ENCODE peak calls at places on chromosomes 7 and 10, in five cellular contexts. V is astrocyte of the spinal cord, J is neural progenitor cell, Z is epithelial cell of esophagus, R is uterus. M is an unnamed sample.

GRCh38 chr10:50621981-50622496 is 1.7 kb downstream of the SGMS1 start:
- DNase-seq in V (peak), R (peak), Z (peak), J (peak), M (peak)

GRCh38 chr10:119177708-119178370 is 773 bp downstream of the PRDX3 start:
- DNase-seq in V (no peak), J (no peak), Z (peak), R (no peak), M (no peak)

GRCh38 chr7:137923380-137923779 is 76.6 kb upstream of the DGKI start:
- DNase-seq in V (peak), R (no peak), Z (peak), J (no peak), M (peak)

GRCh38 chr10:70007116-70007820 is 45.4 kb upstream of the MACROH2A2 start:
- DNase-seq in Z (no peak), R (no peak), J (no peak), V (no peak), M (no peak)

GRCh38 chr10:73647211-73647874 is 6.1 kb upstream of the MYOZ1 start:
- DNase-seq in Z (peak), J (peak), R (peak), V (peak), M (no peak)

GRCh38 chr10:13708256-13708990 is 121.7 kb downstream of the PRPF18 start:
- DNase-seq in V (peak), J (peak), Z (peak), R (no peak), M (no peak)

GRCh38 chr7:14931511-14932215 is 29.1 kb upstream of the DGKB start:
- DNase-seq in J (no peak), R (no peak), Z (no peak), V (no peak), M (no peak)

GRCh38 chr10:25725917-25726716 is 207.9 kb upstream of the MYO3A start:
- DNase-seq in V (peak), R (no peak), J (peak), Z (peak), M (no peak)

GRCh38 chr10:72030762-72031543 is 57.4 kb downstream of the SPOCK2 start:
- DNase-seq in V (no peak), R (peak), Z (no peak), J (no peak), M (no peak)

GRCh38 chr7:151456782-151457181 is 16.8 kb upstream of the CRYGN start:
- DNase-seq in V (no peak), Z (no peak), J (peak), R (no peak), M (no peak)

GRCh38 chr10:29105516-29106215 is 183.2 kb upstream of the LYZL1 start:
- DNase-seq in J (no peak), Z (no peak), V (peak), R (no peak), M (no peak)

GRCh38 chr7:54680377-54681005 is 78.5 kb downstream of the SEC61G start:
- DNase-seq in Z (no peak), J (no peak), R (no peak), V (no peak), M (no peak)

GRCh38 chr7:137091396-137091795 is 222.9 kb downstream of the CHRM2 start:
- DNase-seq in R (no peak), J (peak), Z (peak), V (peak), M (no peak)

GRCh38 chr7:2929321-2930201 is 85.5 kb upstream of the GNA12 start:
- DNase-seq in R (no peak), J (no peak), V (no peak), Z (no peak), M (no peak)

GRCh38 chr7:141844256-141844655 is 3.0 kb upstream of the PRSS37 start:
- DNase-seq in V (no peak), Z (no peak), R (no peak), J (no peak), M (no peak)

GRCh38 chr7:46133741-46134140 is 212.7 kb upstream of the IGFBP3 start:
- DNase-seq in R (no peak), Z (no peak), V (no peak), J (no peak), M (no peak)

GRCh38 chr10:3122486-3123205 is 49.9 kb downstream of the PITRM1 start:
- DNase-seq in Z (peak), J (no peak), V (no peak), R (no peak), M (no peak)

GRCh38 chr7:80916770-80917681 is 1.8 kb downstream of the SEMA3C start:
- DNase-seq in J (no peak), V (peak), R (no peak), Z (peak), M (no peak)

GRCh38 chr10:30828680-30829079 is 199.1 kb upstream of the LYZL2 start:
- DNase-seq in V (no peak), Z (no peak), J (no peak), R (no peak), M (no peak)

GRCh38 chr7:36115448-36116321 is 37.4 kb upstream of the EEPD1 start:
- DNase-seq in R (peak), J (no peak), Z (peak), V (peak), M (peak)

GRCh38 chr7:16801111-16801542 is 3.7 kb downstream of the AGR2 start:
- DNase-seq in V (peak), Z (peak), R (no peak), J (peak), M (peak)

GRCh38 chr7:127976056-127976455 is 55.2 kb downstream of the LRRC4 start:
- DNase-seq in R (no peak), V (peak), J (peak), Z (peak), M (no peak)

GRCh38 chr10:90227259-90227658 is 525.9 kb downstream of the KIF20B start:
- DNase-seq in V (peak), J (no peak), Z (peak), R (no peak), M (no peak)

GRCh38 chr7:27686315-27686714 is 23.6 kb upstream of the HIBADH start:
- DNase-seq in R (no peak), Z (no peak), J (no peak), V (no peak), M (no peak)

DNA sequence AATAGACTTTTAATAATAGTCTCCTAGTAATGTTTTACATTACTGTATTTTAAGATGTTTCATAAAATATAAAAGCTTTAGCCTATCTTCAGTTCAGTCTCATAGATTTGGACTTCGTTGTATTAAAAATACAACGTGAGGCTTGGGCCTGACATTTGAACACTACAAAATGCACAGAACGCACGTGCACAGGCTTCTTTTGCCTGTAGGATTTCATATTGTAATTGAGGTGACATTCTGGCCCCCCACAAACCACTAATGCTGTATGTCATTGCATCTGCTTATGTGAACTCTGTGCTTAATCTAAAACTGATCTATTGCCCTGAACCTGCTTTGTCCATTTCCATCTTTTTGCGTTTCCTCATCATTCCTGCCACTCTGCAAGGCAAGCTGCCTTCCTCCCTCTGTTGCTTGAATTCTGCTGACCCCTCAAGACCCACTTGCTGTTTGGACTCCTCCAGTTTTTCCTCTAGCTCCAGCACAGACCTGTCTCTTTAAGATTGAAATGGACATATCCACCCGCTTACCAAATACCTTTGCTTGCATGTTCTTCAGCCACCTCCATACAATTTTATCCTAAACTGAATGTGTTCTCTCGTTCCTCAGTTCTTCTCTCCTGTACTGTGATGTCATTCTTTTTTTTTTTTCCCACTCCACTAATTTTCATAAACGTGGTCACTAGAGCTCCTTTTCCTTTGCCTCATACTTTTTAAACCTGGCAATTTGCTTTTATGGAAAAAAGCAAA is 12.4 kb downstream of the PRKAR2B start:
- DNase-seq in J (no peak), R (no peak), Z (no peak), V (no peak), M (no peak)
- H3K4me3 ChIP-seq in J (no peak), R (no peak), Z (no peak), V (no peak), M (no peak)

DNA sequence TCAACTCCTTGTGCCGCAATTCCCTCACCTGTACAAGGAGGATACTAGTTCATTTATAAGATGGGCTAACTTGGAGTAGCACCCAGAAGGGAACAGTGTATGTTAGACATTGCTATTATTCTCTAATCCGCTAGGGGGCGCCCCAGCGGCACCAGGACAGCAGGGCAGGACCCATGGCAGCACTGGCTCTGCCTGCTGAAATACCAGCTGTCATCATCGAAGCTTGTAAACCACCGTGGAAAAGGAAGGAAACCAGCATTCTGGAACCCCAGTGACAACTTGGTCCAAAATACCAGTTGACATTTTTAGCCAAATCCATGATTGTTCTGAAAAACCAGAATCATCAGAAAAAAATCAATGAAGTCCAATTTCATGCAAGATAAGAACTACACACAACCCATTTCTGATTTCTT is 134.4 kb downstream of the ITGA8 start:
- DNase-seq in J (peak), V (peak), Z (peak), R (peak), M (no peak)
- TF ChIP-seq CTCF in J (peak), V (peak), Z (peak), R (peak), M (peak)

DNA sequence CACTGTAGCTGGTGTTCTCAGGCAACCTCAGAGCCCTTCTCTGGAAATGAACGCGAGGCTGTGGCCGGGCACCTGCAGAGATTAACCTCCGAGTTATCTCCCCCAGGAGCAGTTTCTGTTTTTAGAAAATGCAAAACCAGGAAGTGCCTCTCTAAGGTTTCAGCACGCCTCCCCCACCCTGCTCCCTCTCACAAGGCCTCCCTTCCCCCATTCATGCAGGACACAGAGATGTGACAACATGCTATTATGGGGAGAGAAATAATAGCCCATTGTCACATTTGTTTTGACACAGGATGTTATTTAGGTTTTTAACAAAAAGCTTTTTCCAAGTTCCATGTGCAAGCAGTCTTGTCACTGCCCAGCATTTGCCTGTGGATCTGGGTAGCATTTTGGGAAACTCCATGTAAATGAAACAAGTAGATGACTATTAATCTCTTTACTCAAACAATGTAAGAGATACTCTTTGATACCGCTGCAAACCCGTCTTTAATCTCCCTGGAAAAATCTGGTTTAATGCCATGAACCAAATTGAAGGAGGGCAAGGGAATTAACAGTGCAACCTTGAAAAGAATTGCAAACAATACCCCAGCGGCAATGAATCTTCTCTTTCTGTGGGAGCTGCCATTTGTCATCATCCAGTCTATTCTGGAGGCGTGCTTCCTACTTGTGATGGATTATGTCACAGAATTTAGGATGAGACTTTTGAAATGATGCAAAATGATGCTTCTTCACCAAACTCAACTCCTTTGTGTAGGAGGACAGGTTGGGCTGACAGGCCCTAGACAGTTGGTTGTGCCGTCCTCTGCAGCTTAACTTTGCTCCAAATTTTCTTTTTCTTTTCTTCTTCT is 86.5 kb upstream of the NMT2 start:
- DNase-seq in Z (no peak), J (no peak), R (no peak), V (no peak), M (no peak)
- H3K4me3 ChIP-seq in Z (no peak), J (no peak), R (no peak), V (no peak), M (no peak)

DNA sequence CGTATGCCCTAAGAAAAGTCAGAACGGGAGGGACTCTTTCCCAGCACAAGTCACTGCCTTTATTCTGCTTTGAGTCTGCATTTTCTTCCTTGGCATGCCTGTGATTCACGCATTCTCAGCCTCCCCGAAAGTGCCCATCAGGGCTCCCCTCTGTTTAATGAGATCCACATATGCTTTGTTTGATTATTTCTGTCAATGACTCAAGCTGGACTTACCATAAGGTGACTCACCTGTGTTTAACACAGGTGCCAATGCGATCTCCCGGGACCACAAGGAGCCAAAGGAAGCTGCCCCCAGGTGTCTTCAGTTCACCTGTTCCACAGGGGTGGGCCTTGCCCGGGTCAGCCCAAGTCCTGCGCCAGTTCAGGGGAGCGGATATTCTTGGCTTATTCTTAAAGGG is 386.0 kb upstream of the SHH start:
- DNase-seq in R (no peak), J (no peak), Z (no peak), V (no peak), M (no peak)
- TF ChIP-seq CTCF in R (no peak), J (no peak), Z (no peak), V (no peak), M (no peak)

DNA sequence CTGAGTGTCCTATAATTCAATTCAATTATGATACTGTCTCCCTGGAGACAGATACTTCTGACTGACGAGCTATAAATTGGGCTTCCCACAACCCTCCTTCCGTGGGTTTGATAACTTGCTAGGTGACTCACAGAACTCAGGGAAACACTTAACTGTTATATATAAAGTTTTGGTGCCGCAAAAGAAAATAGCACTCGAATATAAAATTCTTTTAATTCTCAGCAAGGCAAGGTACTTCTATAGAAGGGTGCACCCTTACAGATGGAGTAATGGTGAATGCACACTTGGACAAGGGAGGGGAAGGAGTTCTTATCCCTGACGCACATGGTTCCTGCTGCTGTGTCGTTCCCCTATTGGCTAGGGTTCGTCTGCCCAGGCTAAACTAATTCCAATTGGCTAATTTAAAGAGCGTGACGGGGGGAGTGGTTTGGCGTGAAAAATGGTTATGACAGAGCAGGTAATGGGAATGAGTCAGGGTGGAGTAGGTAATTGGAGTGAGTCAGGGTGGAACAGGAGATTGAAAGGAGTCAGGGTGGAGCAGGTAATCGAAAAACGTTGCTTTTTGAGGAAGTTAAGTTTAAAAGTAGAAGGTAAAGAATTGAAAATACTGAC is 20.8 kb upstream of the GHITM start:
- DNase-seq in V (no peak), Z (peak), J (no peak), R (no peak), M (no peak)
- H3K4me3 ChIP-seq in V (no peak), Z (no peak), J (no peak), R (no peak), M (no peak)

GRCh38 chr10:133394064-133394663 is at the start of gene MTG1:
- DNase-seq in J (peak), R (peak), V (peak), Z (peak), M (no peak)
- TF ChIP-seq CTCF in J (peak), R (peak), V (no peak), Z (no peak), M (peak)

GRCh38 chr10:76274933-76275332 is 843.5 kb downstream of the LRMDA start:
- DNase-seq in R (no peak), Z (no peak), J (no peak), V (no peak), M (no peak)
- H3K4me3 ChIP-seq in R (no peak), Z (no peak), J (no peak), V (no peak), M (no peak)

GRCh38 chr7:74023037-74023436 is 4.9 kb upstream of the ELN start:
- DNase-seq in V (peak), J (no peak), Z (peak), R (peak), M (no peak)
- TF ChIP-seq CTCF in V (peak), J (no peak), Z (no peak), R (no peak), M (no peak)

GRCh38 chr10:98309366-98310355 is 41.7 kb upstream of the LOXL4 start:
- DNase-seq in R (peak), V (peak), Z (peak), J (peak), M (peak)
- H3K4me3 ChIP-seq in R (no peak), V (no peak), Z (no peak), J (peak), M (peak)

DNA sequence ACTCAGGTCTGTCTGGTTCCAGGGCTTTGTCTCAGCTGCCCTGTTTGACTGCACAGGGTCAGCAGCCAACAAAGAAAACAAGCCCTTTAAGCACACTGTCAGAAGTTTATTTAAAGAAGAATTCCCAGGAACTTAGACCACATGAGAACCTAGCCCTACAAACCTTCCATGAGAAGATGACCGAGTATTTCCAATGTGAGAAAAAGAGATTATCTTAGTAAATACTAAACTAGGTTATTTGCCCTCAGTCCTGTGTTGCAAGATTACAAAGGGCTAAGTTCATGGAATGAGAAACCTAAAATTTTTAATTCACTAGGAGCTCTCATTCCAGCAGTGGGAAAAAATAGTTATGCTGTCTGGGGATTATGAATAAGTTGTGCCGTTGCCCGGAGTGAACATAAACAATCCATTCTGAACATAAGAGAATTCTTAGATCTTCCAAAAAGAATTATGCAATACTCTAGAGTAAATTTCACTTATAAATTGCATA is 46.7 kb downstream of the NOC3L start:
- DNase-seq in R (no peak), J (peak), V (peak), Z (no peak), M (peak)
- TF ChIP-seq CTCF in R (no peak), J (no peak), V (no peak), Z (no peak), M (no peak)